ENCODE peak calls at places on chromosomes 2 and 18, in four cellular contexts. F is tibial nerve, D is cardiac muscle cell, K is IMR-90. O is an unnamed sample. For H3K36me3, the result is how much of the 10 kb centered on the place peaks cover.

GRCh38 chr18:45166341-45167108 is 448.8 kb upstream of the SLC14A2 start:
- DNase-seq in F (no peak), D (no peak), K (peak), O (no peak)

GRCh38 chr18:60541661-60542060 is 169.1 kb upstream of the MC4R start:
- DNase-seq in K (no peak), D (no peak), F (no peak), O (no peak)

GRCh38 chr18:31500161-31500688 is 2.2 kb downstream of the DSG2 start:
- DNase-seq in F (no peak), D (peak), K (no peak), O (peak)

GRCh38 chr2:137155351-137156104 is 390.2 kb downstream of the THSD7B start:
- DNase-seq in D (no peak), K (no peak), F (no peak), O (no peak)

GRCh38 chr2:240449764-240450531 is 14.5 kb downstream of the GPC1 start:
- DNase-seq in F (no peak), D (no peak), K (peak), O (no peak)

GRCh38 chr2:178579006-178579405 is 98.7 kb downstream of the PLEKHA3 start:
- DNase-seq in F (no peak), K (peak), D (no peak), O (no peak)

GRCh38 chr2:217899231-217900009 is 103.4 kb downstream of the TNS1 start:
- DNase-seq in F (peak), K (peak), D (peak), O (no peak)

GRCh38 chr2:160994141-160995002 is 165.9 kb upstream of the TANK start:
- DNase-seq in K (peak), F (peak), D (peak), O (peak)

GRCh38 chr18:25345432-25345831 is 6.5 kb downstream of the ZNF521 start:
- DNase-seq in K (peak), D (no peak), F (no peak), O (no peak)

GRCh38 chr18:25329783-25330182 is 22.2 kb downstream of the ZNF521 start:
- DNase-seq in K (no peak), F (no peak), D (no peak), O (no peak)

GRCh38 chr2:9262671-9263171 is 56.1 kb downstream of the ASAP2 start:
- DNase-seq in K (peak), D (peak), F (no peak), O (no peak)

DNA sequence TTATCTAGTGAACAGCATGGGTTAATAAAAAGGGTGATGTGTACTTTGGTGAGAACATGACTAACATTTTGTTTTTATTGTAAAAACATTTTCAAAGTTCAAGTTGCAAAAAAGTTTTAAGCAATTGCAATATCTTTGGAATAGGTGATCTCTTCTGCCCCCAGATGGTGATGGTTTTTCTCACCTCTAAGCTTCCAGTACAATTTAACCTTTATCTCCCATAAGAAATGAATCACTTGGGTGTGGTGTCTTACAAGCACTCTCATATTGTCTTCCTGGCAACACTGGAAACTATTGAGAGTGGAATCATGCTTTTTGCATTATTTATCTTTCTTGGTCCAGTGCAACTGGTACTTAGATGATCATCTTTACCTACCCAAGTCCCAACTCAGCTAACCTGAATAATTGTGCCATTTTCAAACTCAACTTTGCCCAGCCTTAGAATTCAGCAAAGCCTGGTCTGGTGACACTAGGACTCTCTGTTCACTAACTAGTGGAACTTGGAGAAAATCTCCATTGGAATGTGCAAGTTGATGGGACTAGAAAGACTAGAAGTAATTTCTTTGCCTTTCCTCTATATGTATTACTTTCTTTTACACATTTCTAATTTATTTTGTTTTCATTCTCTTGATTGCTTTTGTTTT is 964.6 kb upstream of the ZEB2 start:
- DNase-seq in K (peak), D (peak), F (no peak), O (no peak)
- TF ChIP-seq CTCF in K (peak), D (peak), F (peak), O (peak)

GRCh38 chr18:21363411-21363810 is 121.4 kb downstream of the GREB1L start:
- DNase-seq in D (no peak), F (no peak), K (no peak), O (no peak)
- H3K4me3 ChIP-seq in D (no peak), F (no peak), K (no peak), O (no peak)

GRCh38 chr2:171788316-171788993 is 101.2 kb downstream of the DYNC1I2 start:
- DNase-seq in D (no peak), K (no peak), F (no peak), O (no peak)
- H3K36me3 ChIP-seq in D (half or more), K (under half), F (under half), O (under half)

DNA sequence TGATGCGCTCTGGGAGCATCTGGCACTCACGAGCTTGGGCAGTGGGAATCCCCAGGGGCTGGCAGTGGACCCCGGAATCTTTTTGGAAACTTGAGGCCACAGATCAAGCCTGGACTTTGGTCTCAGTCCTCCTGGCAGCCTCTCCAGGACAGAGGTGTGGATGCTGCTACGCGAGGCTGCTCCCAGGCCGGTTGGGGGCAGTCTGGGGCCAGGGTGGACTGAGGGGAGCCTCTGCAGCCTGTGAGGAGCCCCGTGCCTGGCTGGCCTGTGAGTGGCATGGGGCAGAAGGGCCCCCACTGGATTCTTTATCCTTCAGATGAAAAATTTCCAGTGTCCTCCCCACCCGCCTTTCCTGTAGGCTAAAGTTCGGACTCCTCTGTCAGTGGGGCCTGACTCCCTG is 12.7 kb upstream of the DES start:
- DNase-seq in K (no peak), D (peak), F (no peak), O (no peak)
- TF ChIP-seq CTCF in K (peak), D (peak), F (no peak), O (peak)

GRCh38 chr2:27715318-27716165 is 51.9 kb downstream of the SLC4A1AP start:
- DNase-seq in F (no peak), D (peak), K (peak), O (peak)

GRCh38 chr2:27716301-27717069 is 52.8 kb downstream of the SLC4A1AP start:
- DNase-seq in K (no peak), D (peak), F (no peak), O (no peak)

GRCh38 chr2:27713201-27713600 is 49.5 kb downstream of the SLC4A1AP start:
- DNase-seq in K (no peak), D (no peak), F (no peak), O (no peak)

GRCh38 chr2:27714053-27714452 is 50.4 kb downstream of the SLC4A1AP start:
- DNase-seq in D (no peak), F (no peak), K (no peak), O (no peak)

GRCh38 chr2:27714851-27715291 is 51.2 kb downstream of the SLC4A1AP start:
- DNase-seq in K (no peak), F (no peak), D (no peak), O (no peak)
- H3K4me3 ChIP-seq in K (peak), F (peak), D (peak), O (no peak)

GRCh38 chr2:53905396-53905795 is 45.6 kb upstream of the GPR75 start:
- DNase-seq in D (no peak), F (no peak), K (no peak), O (no peak)
- H3K36me3 ChIP-seq in D (half or more), F (under half), K (under half), O (under half)

DNA sequence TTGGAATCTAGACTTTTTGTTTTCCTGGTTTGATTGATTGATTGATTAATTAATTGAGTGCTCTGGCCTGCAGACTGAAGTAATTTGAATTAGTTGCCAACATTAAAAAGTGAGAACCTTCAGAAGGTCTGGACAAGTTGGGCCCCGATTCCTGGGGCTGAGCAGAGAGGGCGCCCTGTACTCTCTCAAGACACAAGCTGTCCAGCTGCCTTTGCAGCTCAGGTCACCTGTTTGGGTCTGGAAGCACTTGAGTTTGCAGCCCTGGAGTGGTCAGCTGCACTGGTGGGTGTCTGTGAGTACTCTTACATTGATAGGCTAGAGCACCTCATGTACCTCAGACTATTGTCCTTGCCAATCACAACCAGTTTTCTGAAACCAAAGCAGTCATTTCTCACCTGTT is 22.7 kb upstream of the CELF4 start:
- DNase-seq in K (no peak), F (no peak), D (peak), O (no peak)
- TF ChIP-seq CTCF in K (no peak), F (no peak), D (no peak), O (no peak)